ENCODE peak calls at places on chromosomes 13 and 19, in nine cellular contexts. I is heart right ventricle; R is dermis microvascular lymphatic vessel endothelial cell; Z is hepatic stellate cell; T is T-helper 2 cell; N is astrocyte of the spinal cord; W is stimulated activated CD4-positive, alpha-beta T cell treated with anti-CD3 and anti-CD28 coated beads, Interleukin-12 subunit alpha, Interleukin-12 subunit beta, amount 100 ng/mL, for 24 hours; V is T-helper 1 cell; H is stomach. S is an unnamed sample.

GRCh38 chr13:38346764-38347163 is 2.9 kb upstream of the UFM1 start:
- DNase-seq in R (no peak), I (no peak), V (no peak), W (no peak), H (no peak), N (no peak), Z (no peak), T (no peak), S (no peak)

GRCh38 chr19:3547767-3548282 is 8.9 kb downstream of the TEKTIP1 start:
- DNase-seq in R (no peak), H (no peak), Z (no peak), V (no peak), I (no peak), N (no peak), T (no peak), W (no peak), S (no peak)

GRCh38 chr19:44570984-44571684 is 41.7 kb upstream of the CEACAM20 start:
- DNase-seq in I (peak; percentile 80), W (peak; percentile 9), T (no peak), H (peak; percentile 65), N (peak; percentile 80), V (peak; percentile 49), Z (peak; percentile 68), R (peak; percentile 81), S (peak; percentile 69)

GRCh38 chr13:22757530-22758120 is 423.2 kb upstream of the SGCG start:
- DNase-seq in V (no peak), H (no peak), I (no peak), R (no peak), W (no peak), T (no peak), N (peak; percentile 4), Z (no peak), S (no peak)

GRCh38 chr13:75173457-75174356 is 308.3 kb downstream of the TBC1D4 start:
- DNase-seq in R (peak; percentile 46), T (no peak), Z (no peak), H (no peak), W (no peak), I (no peak), V (no peak), N (no peak), S (no peak)

GRCh38 chr19:48473161-48473966 is 4.2 kb downstream of the CYTH2 start:
- DNase-seq in H (no peak), T (no peak), N (no peak), W (no peak), R (no peak), I (no peak), Z (no peak), V (no peak), S (no peak)

GRCh38 chr13:31611214-31611613 is 128.1 kb upstream of the RXFP2 start:
- DNase-seq in V (no peak), W (no peak), Z (no peak), R (no peak), I (no peak), H (no peak), T (no peak), N (no peak), S (no peak)

GRCh38 chr13:107678075-107678689 is 537.2 kb downstream of the LIG4 start:
- DNase-seq in V (no peak), N (no peak), I (no peak), W (no peak), H (no peak), T (no peak), R (no peak), Z (peak; percentile 16), S (peak; percentile 2)

GRCh38 chr13:99973786-99974185 is 2.2 kb upstream of the ZIC5 start:
- DNase-seq in R (no peak), Z (no peak), H (no peak), W (no peak), T (no peak), N (no peak), I (no peak), V (no peak), S (no peak)

GRCh38 chr13:26457212-26457611 is 100.3 kb upstream of the WASF3 start:
- DNase-seq in N (no peak), W (no peak), V (no peak), H (no peak), I (no peak), T (no peak), R (no peak), Z (no peak), S (no peak)

GRCh38 chr13:41944635-41945401 is 16.1 kb downstream of the VWA8 start:
- DNase-seq in N (peak; percentile 29), H (no peak), W (no peak), R (no peak), T (no peak), V (no peak), Z (no peak), I (no peak), S (no peak)

GRCh38 chr13:113532156-113532806 is 41.8 kb upstream of the DCUN1D2 start:
- DNase-seq in V (no peak), N (peak; percentile 17), T (no peak), R (no peak), H (no peak), Z (no peak), W (no peak), I (no peak), S (peak; percentile 24)

GRCh38 chr19:45784096-45784495 is 1.8 kb upstream of the DMPK start:
- DNase-seq in H (no peak), W (no peak), V (no peak), N (no peak), Z (no peak), T (no peak), I (no peak), R (no peak), S (no peak)

GRCh38 chr13:49098198-49098597 is 121.9 kb upstream of the MLNR start:
- DNase-seq in R (peak; percentile 94), N (peak; percentile 92), W (no peak), Z (peak; percentile 33), H (no peak), V (no peak), I (peak; percentile 40), T (no peak), S (peak; percentile 19)

GRCh38 chr13:68982961-68983619 is 1124.5 kb upstream of the ATXN8OS start:
- DNase-seq in H (no peak), R (no peak), T (no peak), V (no peak), W (no peak), I (no peak), N (no peak), Z (no peak), S (no peak)

GRCh38 chr19:2145831-2146241 is 5.5 kb downstream of the AP3D1 start:
- DNase-seq in I (no peak), V (no peak), R (no peak), T (no peak), H (no peak), Z (no peak), N (no peak), W (no peak), S (no peak)

GRCh38 chr13:46172531-46172991 is 9.4 kb downstream of the LCP1 start:
- DNase-seq in V (peak; percentile 91), W (no peak), R (no peak), H (no peak), I (no peak), N (no peak), T (peak; percentile 79), Z (no peak), S (no peak)

GRCh38 chr13:111227405-111227804 is 93.0 kb upstream of the TEX29 start:
- DNase-seq in Z (no peak), H (no peak), I (no peak), V (no peak), R (no peak), N (peak; percentile 39), W (no peak), T (no peak), S (no peak)

GRCh38 chr19:47157455-47158321 is 27.1 kb downstream of the SAE1 start:
- DNase-seq in T (peak; percentile 40), N (peak; percentile 74), V (peak; percentile 42), W (no peak), H (peak; percentile 33), Z (peak; percentile 56), I (peak; percentile 68), R (peak; percentile 94), S (no peak)

GRCh38 chr19:33813391-33814101 is 16.9 kb downstream of the KCTD15 start:
- DNase-seq in V (no peak), R (no peak), Z (no peak), W (no peak), T (no peak), N (no peak), H (no peak), I (no peak), S (no peak)

GRCh38 chr19:41192574-41193419 is at the start of gene CYP2S1:
- DNase-seq in H (peak; percentile 72), W (no peak), I (no peak), N (no peak), Z (no peak), R (peak; percentile 24), T (no peak), V (peak; percentile 16), S (peak; percentile 59)

GRCh38 chr19:53422551-53422950 is 9.2 kb upstream of the ZNF761 start:
- DNase-seq in I (no peak), T (no peak), H (no peak), V (no peak), Z (no peak), R (no peak), N (no peak), W (no peak), S (no peak)

GRCh38 chr13:105603283-105603682 is 932.2 kb downstream of the EFNB2 start:
- DNase-seq in W (no peak), N (no peak), R (no peak), Z (no peak), I (no peak), T (no peak), H (no peak), V (no peak), S (no peak)

GRCh38 chr13:114112231-114112825 is 20.1 kb downstream of the RASA3 start:
- DNase-seq in N (peak; percentile 39), Z (no peak), I (no peak), R (no peak), W (no peak), H (no peak), V (no peak), T (no peak), S (no peak)

GRCh38 chr19:38388310-38389100 is at the start of gene SPRED3:
- DNase-seq in Z (peak; percentile 76), N (no peak), T (no peak), V (no peak), W (no peak), R (peak; percentile 61), H (peak; percentile 42), I (no peak), S (peak; percentile 63)